ENCODE peak calls at places on chromosomes 6 and 20, in seven cellular contexts. One of them, this sample, is unnamed.

GRCh38 chr6:33343953-33344611 is 26.5 kb upstream of the ZBTB22 start:
- DNase-seq in breast epithelium: no peak
- DNase-seq in left cardiac atrium: no peak
- DNase-seq in AG08396: no peak
- DNase-seq in mesendoderm: no peak
- DNase-seq in heart right ventricle: no peak
- DNase-seq in psoas muscle: no peak
- DNase-seq in this sample: no peak

GRCh38 chr6:56953597-56954388 is 1.1 kb upstream of the BEND6 start:
- DNase-seq in heart right ventricle: no peak
- DNase-seq in AG08396: no peak
- DNase-seq in breast epithelium: no peak
- DNase-seq in left cardiac atrium: no peak
- DNase-seq in psoas muscle: no peak
- DNase-seq in mesendoderm: peak; percentile 77
- DNase-seq in this sample: peak; percentile 56

GRCh38 chr6:112144145-112144926 is 56.9 kb downstream of the FAM229B start:
- DNase-seq in breast epithelium: no peak
- DNase-seq in heart right ventricle: no peak
- DNase-seq in mesendoderm: no peak
- DNase-seq in left cardiac atrium: no peak
- DNase-seq in AG08396: no peak
- DNase-seq in psoas muscle: no peak
- DNase-seq in this sample: no peak

GRCh38 chr6:34414999-34415858 is 10.6 kb downstream of the RPS10 start:
- DNase-seq in left cardiac atrium: peak; percentile 57
- DNase-seq in breast epithelium: peak; percentile 69
- DNase-seq in AG08396: peak; percentile 60
- DNase-seq in heart right ventricle: peak; percentile 75
- DNase-seq in psoas muscle: no peak
- DNase-seq in mesendoderm: peak; percentile 48
- DNase-seq in this sample: peak; percentile 44

GRCh38 chr20:24503352-24503931 is 34.0 kb downstream of the SYNDIG1 start:
- DNase-seq in left cardiac atrium: peak; percentile 57
- DNase-seq in mesendoderm: peak; percentile 50
- DNase-seq in AG08396: peak; percentile 21
- DNase-seq in psoas muscle: no peak
- DNase-seq in breast epithelium: no peak
- DNase-seq in heart right ventricle: peak; percentile 69
- DNase-seq in this sample: no peak

GRCh38 chr6:17470953-17471335 is 77.5 kb downstream of the CAP2 start:
- DNase-seq in mesendoderm: no peak
- DNase-seq in left cardiac atrium: no peak
- DNase-seq in breast epithelium: no peak
- DNase-seq in heart right ventricle: no peak
- DNase-seq in psoas muscle: no peak
- DNase-seq in AG08396: no peak
- DNase-seq in this sample: no peak

GRCh38 chr6:134984821-134985220 is 34.9 kb upstream of the ALDH8A1 start:
- DNase-seq in mesendoderm: no peak
- DNase-seq in psoas muscle: no peak
- DNase-seq in breast epithelium: no peak
- DNase-seq in left cardiac atrium: no peak
- DNase-seq in AG08396: peak; percentile 6
- DNase-seq in heart right ventricle: no peak
- DNase-seq in this sample: no peak

GRCh38 chr6:42891199-42891722 is 11.8 kb downstream of the RPL7L1 start:
- DNase-seq in AG08396: no peak
- DNase-seq in mesendoderm: no peak
- DNase-seq in psoas muscle: no peak
- DNase-seq in left cardiac atrium: no peak
- DNase-seq in breast epithelium: no peak
- DNase-seq in heart right ventricle: no peak
- DNase-seq in this sample: no peak

GRCh38 chr20:50187403-50188051 is 3.1 kb upstream of the CEBPB start:
- DNase-seq in breast epithelium: peak; percentile 33
- DNase-seq in psoas muscle: peak; percentile 70
- DNase-seq in AG08396: no peak
- DNase-seq in heart right ventricle: no peak
- DNase-seq in left cardiac atrium: peak; percentile 47
- DNase-seq in mesendoderm: peak; percentile 41
- DNase-seq in this sample: no peak

GRCh38 chr6:17107768-17108325 is 6.0 kb downstream of the STMND1 start:
- DNase-seq in heart right ventricle: no peak
- DNase-seq in left cardiac atrium: no peak
- DNase-seq in mesendoderm: no peak
- DNase-seq in breast epithelium: no peak
- DNase-seq in psoas muscle: no peak
- DNase-seq in AG08396: no peak
- DNase-seq in this sample: no peak

GRCh38 chr6:116556065-116556464 is 2.5 kb downstream of the CALHM4 start:
- DNase-seq in AG08396: peak; percentile 40
- DNase-seq in heart right ventricle: no peak
- DNase-seq in left cardiac atrium: no peak
- DNase-seq in psoas muscle: no peak
- DNase-seq in mesendoderm: no peak
- DNase-seq in breast epithelium: no peak
- DNase-seq in this sample: no peak

GRCh38 chr20:1326031-1326930 is 2.7 kb downstream of the SDCBP2 start:
- DNase-seq in left cardiac atrium: peak; percentile 57
- DNase-seq in mesendoderm: no peak
- DNase-seq in heart right ventricle: peak; percentile 41
- DNase-seq in AG08396: no peak
- DNase-seq in psoas muscle: no peak
- DNase-seq in breast epithelium: peak; percentile 4
- DNase-seq in this sample: no peak

GRCh38 chr6:46983007-46983411 is 59.1 kb downstream of the ADGRF1 start:
- DNase-seq in breast epithelium: no peak
- DNase-seq in heart right ventricle: no peak
- DNase-seq in AG08396: no peak
- DNase-seq in mesendoderm: peak; percentile 90
- DNase-seq in left cardiac atrium: no peak
- DNase-seq in psoas muscle: no peak
- DNase-seq in this sample: peak; percentile 65

GRCh38 chr6:161951139-161951538 is 677.3 kb upstream of the AGPAT4 start:
- DNase-seq in left cardiac atrium: no peak
- DNase-seq in mesendoderm: peak; percentile 68
- DNase-seq in AG08396: no peak
- DNase-seq in psoas muscle: no peak
- DNase-seq in breast epithelium: no peak
- DNase-seq in heart right ventricle: no peak
- DNase-seq in this sample: peak; percentile 13

GRCh38 chr6:16712931-16713484 is 48.3 kb downstream of the ATXN1 start:
- DNase-seq in heart right ventricle: peak; percentile 24
- DNase-seq in psoas muscle: no peak
- DNase-seq in breast epithelium: no peak
- DNase-seq in left cardiac atrium: peak; percentile 58
- DNase-seq in AG08396: peak; percentile 40
- DNase-seq in mesendoderm: peak; percentile 51
- DNase-seq in this sample: no peak

GRCh38 chr6:48472121-48472520 is 361.1 kb upstream of the PTCHD4 start:
- DNase-seq in psoas muscle: no peak
- DNase-seq in left cardiac atrium: no peak
- DNase-seq in breast epithelium: no peak
- DNase-seq in AG08396: no peak
- DNase-seq in heart right ventricle: no peak
- DNase-seq in mesendoderm: no peak
- DNase-seq in this sample: peak; percentile 11

GRCh38 chr6:6752129-6752528 is 163.6 kb downstream of the LY86 start:
- DNase-seq in left cardiac atrium: no peak
- DNase-seq in psoas muscle: no peak
- DNase-seq in AG08396: peak; percentile 42
- DNase-seq in mesendoderm: peak; percentile 37
- DNase-seq in breast epithelium: no peak
- DNase-seq in heart right ventricle: no peak
- DNase-seq in this sample: peak; percentile 92

GRCh38 chr6:134074151-134074712 is 21.8 kb upstream of the SLC2A12 start:
- DNase-seq in breast epithelium: no peak
- DNase-seq in left cardiac atrium: no peak
- DNase-seq in heart right ventricle: peak; percentile 7
- DNase-seq in mesendoderm: peak; percentile 94
- DNase-seq in psoas muscle: no peak
- DNase-seq in AG08396: no peak
- DNase-seq in this sample: peak; percentile 74

GRCh38 chr20:38260378-38261053 is at the start of gene KIAA1755:
- DNase-seq in breast epithelium: no peak
- DNase-seq in heart right ventricle: peak; percentile 36
- DNase-seq in AG08396: peak; percentile 41
- DNase-seq in mesendoderm: no peak
- DNase-seq in left cardiac atrium: peak; percentile 63
- DNase-seq in psoas muscle: peak; percentile 69
- DNase-seq in this sample: peak; percentile 61

GRCh38 chr6:144394209-144394608 is 109.1 kb downstream of the UTRN start:
- DNase-seq in psoas muscle: no peak
- DNase-seq in left cardiac atrium: no peak
- DNase-seq in AG08396: no peak
- DNase-seq in breast epithelium: no peak
- DNase-seq in mesendoderm: no peak
- DNase-seq in heart right ventricle: no peak
- DNase-seq in this sample: no peak

GRCh38 chr6:134436281-134436815 is 118.4 kb upstream of the SGK1 start:
- DNase-seq in left cardiac atrium: peak; percentile 52
- DNase-seq in breast epithelium: no peak
- DNase-seq in psoas muscle: no peak
- DNase-seq in heart right ventricle: peak; percentile 48
- DNase-seq in mesendoderm: peak; percentile 74
- DNase-seq in AG08396: peak; percentile 81
- DNase-seq in this sample: peak; percentile 46